ENCODE peak calls at places on chromosomes 12 and 14, in ten cellular contexts. One of them, this sample, is unnamed.

GRCh38 chr14:55921516-55921915 is 196.7 kb upstream of the PELI2 start:
- DNase-seq in body of pancreas: no peak
- DNase-seq in astrocyte of the spinal cord: no peak
- DNase-seq in RWPE2: no peak
- DNase-seq in AG04450: no peak
- DNase-seq in activated B cell treated with CpG ODN at 0.5 μM for 24 hours: no peak
- DNase-seq in upper lobe of right lung: no peak
- DNase-seq in lower leg skin: no peak
- DNase-seq in endothelial cell of umbilical vein: peak
- DNase-seq in GM13976: no peak
- DNase-seq in this sample: no peak

GRCh38 chr14:50055461-50056228 is 60.7 kb downstream of the VCPKMT start:
- DNase-seq in body of pancreas: no peak
- DNase-seq in astrocyte of the spinal cord: no peak
- DNase-seq in RWPE2: peak
- DNase-seq in AG04450: no peak
- DNase-seq in activated B cell treated with CpG ODN at 0.5 μM for 24 hours: no peak
- DNase-seq in upper lobe of right lung: peak
- DNase-seq in lower leg skin: peak
- DNase-seq in endothelial cell of umbilical vein: peak
- DNase-seq in GM13976: no peak
- DNase-seq in this sample: peak

GRCh38 chr14:98501836-98502235 is 770.2 kb downstream of the BCL11B start:
- DNase-seq in body of pancreas: no peak
- DNase-seq in astrocyte of the spinal cord: peak
- DNase-seq in RWPE2: no peak
- DNase-seq in AG04450: no peak
- DNase-seq in activated B cell treated with CpG ODN at 0.5 μM for 24 hours: no peak
- DNase-seq in upper lobe of right lung: no peak
- DNase-seq in lower leg skin: no peak
- DNase-seq in endothelial cell of umbilical vein: no peak
- DNase-seq in GM13976: no peak
- DNase-seq in this sample: no peak

GRCh38 chr14:20866194-20866593 is 25.0 kb upstream of the RNASE3 start:
- DNase-seq in body of pancreas: no peak
- DNase-seq in astrocyte of the spinal cord: no peak
- DNase-seq in RWPE2: no peak
- DNase-seq in AG04450: no peak
- DNase-seq in activated B cell treated with CpG ODN at 0.5 μM for 24 hours: no peak
- DNase-seq in upper lobe of right lung: no peak
- DNase-seq in lower leg skin: no peak
- DNase-seq in endothelial cell of umbilical vein: no peak
- DNase-seq in GM13976: no peak
- DNase-seq in this sample: no peak

GRCh38 chr12:88339254-88339949 is 197.3 kb downstream of the TMTC3 start:
- DNase-seq in body of pancreas: no peak
- DNase-seq in astrocyte of the spinal cord: peak
- DNase-seq in RWPE2: no peak
- DNase-seq in AG04450: peak
- DNase-seq in activated B cell treated with CpG ODN at 0.5 μM for 24 hours: no peak
- DNase-seq in upper lobe of right lung: no peak
- DNase-seq in lower leg skin: no peak
- DNase-seq in endothelial cell of umbilical vein: no peak
- DNase-seq in GM13976: no peak
- DNase-seq in this sample: no peak

GRCh38 chr12:95440401-95440800 is 33.6 kb upstream of the METAP2 start:
- DNase-seq in body of pancreas: no peak
- DNase-seq in astrocyte of the spinal cord: peak
- DNase-seq in RWPE2: no peak
- DNase-seq in AG04450: no peak
- DNase-seq in activated B cell treated with CpG ODN at 0.5 μM for 24 hours: no peak
- DNase-seq in upper lobe of right lung: no peak
- DNase-seq in lower leg skin: no peak
- DNase-seq in endothelial cell of umbilical vein: no peak
- DNase-seq in GM13976: no peak
- DNase-seq in this sample: no peak

GRCh38 chr12:49675137-49675536 is 32.1 kb downstream of the FMNL3 start:
- DNase-seq in body of pancreas: no peak
- DNase-seq in astrocyte of the spinal cord: peak
- DNase-seq in RWPE2: no peak
- DNase-seq in AG04450: no peak
- DNase-seq in activated B cell treated with CpG ODN at 0.5 μM for 24 hours: no peak
- DNase-seq in upper lobe of right lung: no peak
- DNase-seq in lower leg skin: no peak
- DNase-seq in endothelial cell of umbilical vein: no peak
- DNase-seq in GM13976: no peak
- DNase-seq in this sample: no peak

GRCh38 chr14:68598089-68598488 is 194.8 kb downstream of the ZFP36L1 start:
- DNase-seq in body of pancreas: no peak
- DNase-seq in astrocyte of the spinal cord: no peak
- DNase-seq in RWPE2: no peak
- DNase-seq in AG04450: no peak
- DNase-seq in activated B cell treated with CpG ODN at 0.5 μM for 24 hours: no peak
- DNase-seq in upper lobe of right lung: no peak
- DNase-seq in lower leg skin: no peak
- DNase-seq in endothelial cell of umbilical vein: peak
- DNase-seq in GM13976: no peak
- DNase-seq in this sample: no peak

GRCh38 chr12:20629414-20630156 is 65.5 kb upstream of the SLCO1C1 start:
- DNase-seq in body of pancreas: peak
- DNase-seq in astrocyte of the spinal cord: peak
- DNase-seq in RWPE2: no peak
- DNase-seq in AG04450: no peak
- DNase-seq in activated B cell treated with CpG ODN at 0.5 μM for 24 hours: no peak
- DNase-seq in upper lobe of right lung: no peak
- DNase-seq in lower leg skin: no peak
- DNase-seq in endothelial cell of umbilical vein: peak
- DNase-seq in GM13976: no peak
- DNase-seq in this sample: no peak

GRCh38 chr14:90508536-90509254 is 111.9 kb downstream of the CALM1 start:
- DNase-seq in body of pancreas: peak
- DNase-seq in astrocyte of the spinal cord: no peak
- DNase-seq in RWPE2: no peak
- DNase-seq in AG04450: no peak
- DNase-seq in activated B cell treated with CpG ODN at 0.5 μM for 24 hours: no peak
- DNase-seq in upper lobe of right lung: no peak
- DNase-seq in lower leg skin: no peak
- DNase-seq in endothelial cell of umbilical vein: no peak
- DNase-seq in GM13976: no peak
- DNase-seq in this sample: no peak

GRCh38 chr14:51534623-51535022 is 117.1 kb upstream of the FRMD6 start:
- DNase-seq in body of pancreas: peak
- DNase-seq in astrocyte of the spinal cord: no peak
- DNase-seq in RWPE2: peak
- DNase-seq in AG04450: no peak
- DNase-seq in activated B cell treated with CpG ODN at 0.5 μM for 24 hours: no peak
- DNase-seq in upper lobe of right lung: no peak
- DNase-seq in lower leg skin: no peak
- DNase-seq in endothelial cell of umbilical vein: peak
- DNase-seq in GM13976: no peak
- DNase-seq in this sample: no peak

GRCh38 chr14:75837151-75837787 is 144.5 kb downstream of the TGFB3 start:
- DNase-seq in body of pancreas: no peak
- DNase-seq in astrocyte of the spinal cord: no peak
- DNase-seq in RWPE2: no peak
- DNase-seq in AG04450: no peak
- DNase-seq in activated B cell treated with CpG ODN at 0.5 μM for 24 hours: no peak
- DNase-seq in upper lobe of right lung: no peak
- DNase-seq in lower leg skin: no peak
- DNase-seq in endothelial cell of umbilical vein: no peak
- DNase-seq in GM13976: no peak
- DNase-seq in this sample: no peak

GRCh38 chr14:101464310-101464983 is 96.8 kb upstream of the DIO3 start:
- DNase-seq in body of pancreas: no peak
- DNase-seq in astrocyte of the spinal cord: no peak
- DNase-seq in RWPE2: peak
- DNase-seq in AG04450: no peak
- DNase-seq in activated B cell treated with CpG ODN at 0.5 μM for 24 hours: no peak
- DNase-seq in upper lobe of right lung: no peak
- DNase-seq in lower leg skin: peak
- DNase-seq in endothelial cell of umbilical vein: no peak
- DNase-seq in GM13976: no peak
- DNase-seq in this sample: no peak

GRCh38 chr12:30329281-30329680 is 366.4 kb downstream of the IPO8 start:
- DNase-seq in body of pancreas: no peak
- DNase-seq in astrocyte of the spinal cord: peak
- DNase-seq in RWPE2: no peak
- DNase-seq in AG04450: no peak
- DNase-seq in activated B cell treated with CpG ODN at 0.5 μM for 24 hours: no peak
- DNase-seq in upper lobe of right lung: no peak
- DNase-seq in lower leg skin: no peak
- DNase-seq in endothelial cell of umbilical vein: no peak
- DNase-seq in GM13976: no peak
- DNase-seq in this sample: no peak

GRCh38 chr14:24119691-24120090 is 4.9 kb upstream of the NRL start:
- DNase-seq in body of pancreas: no peak
- DNase-seq in astrocyte of the spinal cord: no peak
- DNase-seq in RWPE2: no peak
- DNase-seq in AG04450: no peak
- DNase-seq in activated B cell treated with CpG ODN at 0.5 μM for 24 hours: no peak
- DNase-seq in upper lobe of right lung: no peak
- DNase-seq in lower leg skin: no peak
- DNase-seq in endothelial cell of umbilical vein: no peak
- DNase-seq in GM13976: no peak
- DNase-seq in this sample: no peak

GRCh38 chr12:94535614-94535932 is 75.9 kb upstream of the CEP83 start:
- DNase-seq in body of pancreas: peak
- DNase-seq in astrocyte of the spinal cord: no peak
- DNase-seq in RWPE2: no peak
- DNase-seq in AG04450: no peak
- DNase-seq in activated B cell treated with CpG ODN at 0.5 μM for 24 hours: no peak
- DNase-seq in upper lobe of right lung: no peak
- DNase-seq in lower leg skin: peak
- DNase-seq in endothelial cell of umbilical vein: no peak
- DNase-seq in GM13976: no peak
- DNase-seq in this sample: no peak

GRCh38 chr12:10223208-10223607 is 10.5 kb downstream of the GABARAPL1 start:
- DNase-seq in body of pancreas: no peak
- DNase-seq in astrocyte of the spinal cord: no peak
- DNase-seq in RWPE2: no peak
- DNase-seq in AG04450: no peak
- DNase-seq in activated B cell treated with CpG ODN at 0.5 μM for 24 hours: no peak
- DNase-seq in upper lobe of right lung: no peak
- DNase-seq in lower leg skin: no peak
- DNase-seq in endothelial cell of umbilical vein: no peak
- DNase-seq in GM13976: no peak
- DNase-seq in this sample: no peak

GRCh38 chr12:99035776-99036175 is 390.7 kb downstream of the APAF1 start:
- DNase-seq in body of pancreas: no peak
- DNase-seq in astrocyte of the spinal cord: no peak
- DNase-seq in RWPE2: no peak
- DNase-seq in AG04450: no peak
- DNase-seq in activated B cell treated with CpG ODN at 0.5 μM for 24 hours: no peak
- DNase-seq in upper lobe of right lung: no peak
- DNase-seq in lower leg skin: no peak
- DNase-seq in endothelial cell of umbilical vein: no peak
- DNase-seq in GM13976: no peak
- DNase-seq in this sample: no peak

GRCh38 chr12:52976574-52977071 is 27.7 kb downstream of the KRT18 start:
- DNase-seq in body of pancreas: no peak
- DNase-seq in astrocyte of the spinal cord: peak
- DNase-seq in RWPE2: no peak
- DNase-seq in AG04450: peak
- DNase-seq in activated B cell treated with CpG ODN at 0.5 μM for 24 hours: no peak
- DNase-seq in upper lobe of right lung: no peak
- DNase-seq in lower leg skin: no peak
- DNase-seq in endothelial cell of umbilical vein: no peak
- DNase-seq in GM13976: no peak
- DNase-seq in this sample: no peak
- TF ChIP-seq CTCF in body of pancreas: no peak
- TF ChIP-seq CTCF in astrocyte of the spinal cord: no peak
- TF ChIP-seq CTCF in RWPE2: peak
- TF ChIP-seq CTCF in AG04450: no peak
- TF ChIP-seq CTCF in activated B cell treated with CpG ODN at 0.5 μM for 24 hours: no peak
- TF ChIP-seq CTCF in upper lobe of right lung: peak
- TF ChIP-seq CTCF in lower leg skin: no peak
- TF ChIP-seq CTCF in endothelial cell of umbilical vein: no peak
- TF ChIP-seq CTCF in GM13976: no peak
- TF ChIP-seq CTCF in this sample: no peak

DNA sequence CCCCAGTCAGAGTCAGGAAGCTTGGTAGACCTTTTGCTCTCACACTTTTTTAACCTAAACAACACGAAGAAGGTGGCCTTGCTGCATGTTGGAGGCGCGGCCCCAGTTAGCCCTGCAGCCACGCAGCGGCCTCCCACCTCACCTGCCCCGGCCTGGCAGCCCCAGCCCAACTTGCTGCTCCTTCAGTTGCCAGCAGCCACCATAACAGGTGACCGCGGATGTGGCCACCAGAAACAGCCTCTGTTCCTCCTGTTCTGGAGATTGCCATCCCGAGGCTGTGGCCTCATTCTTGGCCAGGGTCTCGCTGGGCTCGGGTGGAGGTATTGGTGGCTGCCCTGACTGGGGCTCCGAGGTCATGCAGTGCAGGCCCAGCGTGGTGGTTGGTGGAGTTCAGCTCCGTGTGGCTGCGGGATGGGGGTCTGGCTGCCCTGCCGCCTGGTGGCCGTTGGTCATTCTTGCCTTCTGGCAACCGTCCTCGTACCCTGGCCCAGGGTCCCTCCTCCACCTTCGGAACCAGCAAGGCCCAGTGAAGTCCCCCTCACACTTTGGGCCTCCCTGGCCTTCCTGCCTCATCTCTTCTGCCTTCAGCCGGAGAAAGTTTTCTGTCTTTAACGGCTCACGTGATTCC is 20.7 kb upstream of the TEX22 start:
- DNase-seq in body of pancreas: no peak
- DNase-seq in astrocyte of the spinal cord: no peak
- DNase-seq in RWPE2: no peak
- DNase-seq in AG04450: no peak
- DNase-seq in activated B cell treated with CpG ODN at 0.5 μM for 24 hours: no peak
- DNase-seq in upper lobe of right lung: no peak
- DNase-seq in lower leg skin: no peak
- DNase-seq in endothelial cell of umbilical vein: no peak
- DNase-seq in GM13976: no peak
- DNase-seq in this sample: no peak
- TF ChIP-seq CTCF in body of pancreas: no peak
- TF ChIP-seq CTCF in astrocyte of the spinal cord: peak
- TF ChIP-seq CTCF in RWPE2: no peak
- TF ChIP-seq CTCF in AG04450: no peak
- TF ChIP-seq CTCF in activated B cell treated with CpG ODN at 0.5 μM for 24 hours: no peak
- TF ChIP-seq CTCF in upper lobe of right lung: no peak
- TF ChIP-seq CTCF in lower leg skin: no peak
- TF ChIP-seq CTCF in endothelial cell of umbilical vein: no peak
- TF ChIP-seq CTCF in GM13976: no peak
- TF ChIP-seq CTCF in this sample: no peak

GRCh38 chr12:46268617-46269428 is at the start of gene SLC38A1:
- DNase-seq in body of pancreas: peak
- DNase-seq in astrocyte of the spinal cord: peak
- DNase-seq in RWPE2: peak
- DNase-seq in AG04450: no peak
- DNase-seq in activated B cell treated with CpG ODN at 0.5 μM for 24 hours: peak
- DNase-seq in upper lobe of right lung: peak
- DNase-seq in lower leg skin: peak
- DNase-seq in endothelial cell of umbilical vein: peak
- DNase-seq in GM13976: peak
- DNase-seq in this sample: peak
- TF ChIP-seq CTCF in body of pancreas: no peak
- TF ChIP-seq CTCF in astrocyte of the spinal cord: no peak
- TF ChIP-seq CTCF in RWPE2: no peak
- TF ChIP-seq CTCF in AG04450: no peak
- TF ChIP-seq CTCF in activated B cell treated with CpG ODN at 0.5 μM for 24 hours: no peak
- TF ChIP-seq CTCF in upper lobe of right lung: no peak
- TF ChIP-seq CTCF in lower leg skin: no peak
- TF ChIP-seq CTCF in endothelial cell of umbilical vein: no peak
- TF ChIP-seq CTCF in GM13976: peak
- TF ChIP-seq CTCF in this sample: no peak

GRCh38 chr14:80608563-80608962 is 333.0 kb downstream of the CEP128 start:
- DNase-seq in body of pancreas: no peak
- DNase-seq in astrocyte of the spinal cord: no peak
- DNase-seq in RWPE2: no peak
- DNase-seq in AG04450: no peak
- DNase-seq in activated B cell treated with CpG ODN at 0.5 μM for 24 hours: no peak
- DNase-seq in upper lobe of right lung: no peak
- DNase-seq in lower leg skin: no peak
- DNase-seq in endothelial cell of umbilical vein: no peak
- DNase-seq in GM13976: no peak
- DNase-seq in this sample: no peak
- TF ChIP-seq CTCF in body of pancreas: no peak
- TF ChIP-seq CTCF in astrocyte of the spinal cord: no peak
- TF ChIP-seq CTCF in RWPE2: no peak
- TF ChIP-seq CTCF in AG04450: no peak
- TF ChIP-seq CTCF in activated B cell treated with CpG ODN at 0.5 μM for 24 hours: no peak
- TF ChIP-seq CTCF in upper lobe of right lung: no peak
- TF ChIP-seq CTCF in lower leg skin: no peak
- TF ChIP-seq CTCF in endothelial cell of umbilical vein: no peak
- TF ChIP-seq CTCF in GM13976: no peak
- TF ChIP-seq CTCF in this sample: no peak